ENCODE peak calls at places on chromosomes 7 and 10, in four cellular contexts. O is H9, M is aorta, N is neuronal stem cell. A is an unnamed sample.

GRCh38 chr7:140623995-140624902 is 16.4 kb downstream of the DENND2A start:
- DNase-seq in O (peak), N (no peak), M (no peak), A (no peak)

GRCh38 chr7:92259610-92260247 is 14.0 kb downstream of the ANKIB1 start:
- DNase-seq in M (no peak), N (no peak), O (no peak), A (no peak)

GRCh38 chr10:26556756-26557640 is 118.9 kb downstream of the APBB1IP start:
- DNase-seq in N (peak), M (no peak), O (peak), A (peak)

GRCh38 chr10:97923057-97923456 is 73.4 kb downstream of the GOLGA7B start:
- DNase-seq in O (no peak), N (no peak), M (no peak), A (no peak)

GRCh38 chr7:20744913-20745587 is 41.6 kb downstream of the SP8 start:
- DNase-seq in O (no peak), N (no peak), M (no peak), A (no peak)

GRCh38 chr10:30027057-30028005 is 32.1 kb downstream of the JCAD start:
- DNase-seq in N (no peak), O (peak), M (peak), A (no peak)

GRCh38 chr10:71963756-71964668 is at the start of gene CHST3:
- DNase-seq in M (peak), O (peak), N (peak), A (peak)

GRCh38 chr10:5708356-5708755 is 23.7 kb downstream of the TASOR2 start:
- DNase-seq in M (no peak), N (no peak), O (no peak), A (no peak)

GRCh38 chr10:5905854-5906507 is 15.9 kb downstream of the FBH1 start:
- DNase-seq in N (no peak), M (no peak), O (no peak), A (no peak)

GRCh38 chr7:123929107-123929506 is 4.1 kb downstream of the SPAM1 start:
- DNase-seq in M (no peak), O (no peak), N (no peak), A (no peak)

GRCh38 chr10:75408512-75408881 is 6.9 kb upstream of the ZNF503 start:
- DNase-seq in O (no peak), M (no peak), N (no peak), A (no peak)

GRCh38 chr7:143240323-143241168 is 18.7 kb downstream of the TAS2R40 start:
- DNase-seq in M (peak), N (peak), O (peak), A (peak)

GRCh38 chr10:33314788-33315561 is 19.5 kb downstream of the NRP1 start:
- DNase-seq in O (no peak), M (no peak), N (no peak), A (peak)

GRCh38 chr10:60042262-60042661 is 135.9 kb upstream of the CCDC6 start:
- DNase-seq in N (no peak), O (no peak), M (no peak), A (no peak)

GRCh38 chr10:92110039-92110794 is 180.7 kb downstream of the CPEB3 start:
- DNase-seq in M (no peak), N (no peak), O (no peak), A (no peak)

GRCh38 chr7:149561072-149561471 is 63.5 kb upstream of the ZNF746 start:
- DNase-seq in N (no peak), M (no peak), O (no peak), A (no peak)

GRCh38 chr7:64869912-64870562 is 33.0 kb upstream of the ZNF273 start:
- DNase-seq in N (no peak), M (no peak), O (peak), A (no peak)

GRCh38 chr10:5490032-5490431 is 9.3 kb downstream of the CALML5 start:
- DNase-seq in O (no peak), N (no peak), M (no peak), A (no peak)

GRCh38 chr10:123746016-123746415 is 79.9 kb downstream of the GPR26 start:
- DNase-seq in N (no peak), O (no peak), M (no peak), A (no peak)

GRCh38 chr10:4684434-4684833 is 141.6 kb upstream of the AKR1E2 start:
- DNase-seq in N (no peak), O (no peak), M (no peak), A (no peak)

DNA sequence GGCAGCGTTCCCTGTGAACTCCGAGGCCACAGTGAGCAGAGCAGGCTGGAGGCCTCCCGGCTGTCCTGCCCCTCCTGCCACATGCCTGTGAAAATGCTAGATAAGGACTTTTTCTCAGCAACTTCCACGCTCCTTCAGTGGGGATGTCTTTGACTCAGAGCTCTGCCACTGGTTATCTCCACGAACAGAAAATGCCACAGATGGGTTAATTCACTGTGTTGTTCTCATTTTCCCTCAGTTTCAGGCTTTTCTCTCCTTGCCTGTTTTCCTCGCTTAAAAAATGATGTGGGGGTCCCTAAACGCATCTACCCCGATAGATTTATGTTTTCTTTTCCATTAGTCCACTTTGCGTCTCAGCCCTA is 51.3 kb downstream of the IKZF1 start:
- DNase-seq in M (no peak), N (no peak), O (no peak), A (no peak)
- H3K27ac ChIP-seq in M (no peak), N (no peak), O (no peak), A (no peak)

GRCh38 chr7:8922726-8923125 is 489.3 kb downstream of the NXPH1 start:
- DNase-seq in O (no peak), N (no peak), M (no peak), A (no peak)
- H3K27ac ChIP-seq in O (no peak), N (no peak), M (no peak), A (no peak)

GRCh38 chr10:2891073-2891769 is 176.1 kb upstream of the PFKP start:
- DNase-seq in N (no peak), M (no peak), O (no peak), A (no peak)
- H3K27ac ChIP-seq in N (no peak), M (no peak), O (no peak), A (no peak)

GRCh38 chr7:29883462-29884398 is 77.4 kb downstream of the WIPF3 start:
- DNase-seq in O (peak), M (no peak), N (no peak), A (no peak)

GRCh38 chr7:29886827-29887226 is 80.5 kb downstream of the WIPF3 start:
- DNase-seq in N (no peak), O (no peak), M (no peak), A (no peak)

GRCh38 chr7:29882481-29882880 is 76.2 kb downstream of the WIPF3 start:
- DNase-seq in N (no peak), M (no peak), O (no peak), A (no peak)

GRCh38 chr7:29885626-29886025 is 79.3 kb downstream of the WIPF3 start:
- DNase-seq in N (no peak), M (no peak), O (no peak), A (no peak)

GRCh38 chr7:29884399-29885272 is 78.3 kb downstream of the WIPF3 start:
- DNase-seq in M (no peak), N (peak), O (peak), A (no peak)
- H3K27ac ChIP-seq in M (no peak), N (no peak), O (no peak), A (no peak)

GRCh38 chr7:41972776-41973175 is 264.2 kb downstream of the GLI3 start:
- DNase-seq in M (no peak), N (no peak), O (no peak), A (no peak)
- H3K27ac ChIP-seq in M (no peak), N (no peak), O (no peak), A (no peak)

GRCh38 chr7:134698481-134698880 is 51.8 kb downstream of the BPGM start:
- DNase-seq in N (no peak), M (no peak), O (no peak), A (no peak)

GRCh38 chr7:134701272-134701671 is 54.6 kb downstream of the BPGM start:
- DNase-seq in M (no peak), O (no peak), N (no peak), A (peak)

GRCh38 chr7:134697487-134697886 is 50.8 kb downstream of the BPGM start:
- DNase-seq in O (no peak), N (no peak), M (no peak), A (no peak)

GRCh38 chr7:134699871-134700270 is 53.2 kb downstream of the BPGM start:
- DNase-seq in O (no peak), N (no peak), M (no peak), A (no peak)

DNA sequence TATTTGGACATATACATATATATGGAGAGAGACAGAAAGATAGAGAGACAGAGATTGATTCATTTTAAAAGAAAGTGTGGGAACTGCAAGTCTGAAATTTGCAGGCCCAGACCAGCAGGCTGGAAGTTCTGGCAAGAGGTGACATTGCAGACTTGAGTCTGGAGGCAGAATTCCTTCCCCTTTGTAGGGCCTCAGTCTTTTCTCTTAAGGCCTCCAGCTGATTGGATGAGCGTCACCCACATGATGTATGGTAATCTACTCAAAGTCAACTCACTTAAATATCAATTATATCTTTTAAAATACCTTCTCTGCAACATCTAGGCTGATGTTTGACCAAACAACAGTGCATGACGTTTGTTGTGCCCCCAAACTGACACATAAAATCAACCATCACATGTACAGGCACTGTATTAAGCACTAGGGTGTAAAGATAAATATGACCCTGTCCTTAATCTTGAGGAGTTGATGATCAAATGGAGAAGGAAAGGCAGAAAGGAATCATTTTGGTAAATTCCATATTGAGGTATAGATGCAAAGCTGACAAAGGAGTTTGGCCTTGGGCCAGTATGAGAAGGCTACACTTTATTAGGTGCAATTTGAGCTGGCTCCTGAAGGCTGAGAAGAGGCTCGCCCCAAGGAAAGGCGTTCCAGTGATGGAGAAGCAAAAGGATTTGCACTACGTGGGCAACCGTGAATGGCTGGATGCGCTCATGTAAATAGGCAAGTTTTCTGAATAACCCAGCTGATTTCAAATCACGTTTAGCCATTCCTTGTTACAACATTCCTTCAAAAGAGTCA is 52.6 kb downstream of the BPGM start:
- DNase-seq in O (no peak), M (no peak), N (no peak), A (no peak)
- H3K27ac ChIP-seq in O (no peak), M (no peak), N (no peak), A (no peak)

DNA sequence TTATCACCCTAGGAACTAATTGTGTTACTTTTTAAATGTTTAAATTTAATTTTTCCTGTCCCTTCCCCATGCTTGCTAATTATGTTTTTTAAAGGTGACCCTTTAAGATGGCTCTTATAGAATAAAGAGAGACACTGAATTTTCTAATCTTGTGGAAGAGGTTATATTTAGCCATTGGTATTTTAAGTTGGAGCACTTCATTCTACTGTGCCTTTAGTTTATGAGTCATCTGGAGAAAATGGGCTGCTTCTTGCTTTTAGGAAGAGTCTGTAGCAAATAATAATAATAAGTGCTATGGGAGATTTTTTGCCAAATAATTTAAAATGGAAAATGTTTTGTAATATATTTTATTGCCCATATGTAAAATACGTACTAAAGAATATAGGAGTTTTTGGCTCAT is 139.7 kb downstream of the ADK start:
- DNase-seq in O (no peak), M (no peak), N (no peak), A (peak)
- H3K27ac ChIP-seq in O (no peak), M (peak), N (no peak), A (peak)

DNA sequence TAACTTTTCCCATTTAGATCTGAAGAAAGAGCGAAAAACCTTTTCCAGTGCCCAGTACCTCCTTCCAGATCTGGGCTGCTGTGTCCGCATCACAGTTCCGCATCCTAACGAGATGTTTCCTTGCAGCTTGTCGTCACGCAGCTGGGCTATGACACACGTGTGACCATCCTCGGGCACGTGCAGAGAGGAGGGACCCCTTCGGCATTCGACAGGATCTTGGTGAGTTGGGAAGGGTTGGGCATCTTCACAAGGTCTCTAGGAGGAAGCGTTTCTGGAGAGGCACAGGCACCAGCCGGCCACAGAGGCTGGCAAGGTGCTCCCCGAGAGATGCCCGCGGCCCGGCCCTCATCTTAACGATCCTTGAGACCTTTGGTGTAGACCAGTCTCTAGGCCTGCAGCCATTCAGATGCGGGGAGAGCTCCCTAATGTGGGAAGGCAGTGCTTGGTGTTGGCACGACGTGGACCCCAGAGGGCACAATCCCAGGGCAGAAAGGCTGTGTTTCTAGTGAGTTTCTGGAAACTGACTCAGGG is 41.3 kb downstream of the PFKP start:
- DNase-seq in O (no peak), N (no peak), M (no peak), A (no peak)
- H3K27ac ChIP-seq in O (no peak), N (no peak), M (no peak), A (peak)